ENCODE peak calls at places on chromosomes 5 and 9, in eight cellular contexts. G is MCF 10A; C is WERI-Rb-1; U is fibroblast of lung; D is CD8-positive, alpha-beta T cell; J is tibial artery; Y is neural progenitor cell; L is dorsolateral prefrontal cortex. T is an unnamed sample.

GRCh38 chr5:600551-601541 is 11.3 kb upstream of the CEP72 start:
- DNase-seq in G (no peak), C (peak), U (peak), D (no peak), J (no peak), Y (no peak), L (no peak), T (peak)

GRCh38 chr5:14364576-14365472 is 216.8 kb upstream of the OTULINL start:
- DNase-seq in G (peak), C (peak), U (no peak), D (no peak), J (no peak), Y (peak), L (no peak), T (no peak)

GRCh38 chr9:127185931-127186781 is 63.7 kb upstream of the ANGPTL2 start:
- DNase-seq in G (no peak), C (no peak), U (peak), D (no peak), J (peak), Y (peak), L (peak), T (peak)

GRCh38 chr9:120366646-120367019 is 213.3 kb downstream of the CDK5RAP2 start:
- DNase-seq in G (peak), C (no peak), U (peak), D (no peak), J (no peak), Y (peak), L (no peak), T (no peak)

GRCh38 chr9:95762322-95762721 is 113.2 kb upstream of the ERCC6L2 start:
- DNase-seq in G (no peak), C (no peak), U (no peak), D (no peak), J (no peak), Y (no peak), L (no peak), T (no peak)

GRCh38 chr5:132056610-132057497 is 3.6 kb upstream of the IL3 start:
- DNase-seq in G (no peak), C (peak), U (no peak), D (no peak), J (peak), Y (no peak), L (peak), T (peak)

GRCh38 chr9:135574943-135575342 is 13.4 kb downstream of the PAEP start:
- DNase-seq in G (no peak), C (no peak), U (no peak), D (no peak), J (no peak), Y (no peak), L (no peak), T (peak)

GRCh38 chr5:107431998-107432397 is 238.7 kb downstream of the EFNA5 start:
- DNase-seq in G (peak), C (no peak), U (peak), D (no peak), J (no peak), Y (no peak), L (no peak), T (no peak)

GRCh38 chr9:134641173-134641985 is at the start of gene COL5A1:
- DNase-seq in G (no peak), C (peak), U (peak), D (peak), J (peak), Y (peak), L (peak), T (peak)

GRCh38 chr5:435961-436640 is 6.9 kb upstream of the EXOC3 start:
- DNase-seq in G (peak), C (peak), U (peak), D (no peak), J (peak), Y (peak), L (peak), T (no peak)

GRCh38 chr9:98958271-98958989 is 14.7 kb downstream of the COL15A1 start:
- DNase-seq in G (no peak), C (no peak), U (peak), D (no peak), J (no peak), Y (no peak), L (no peak), T (no peak)

GRCh38 chr5:151094054-151094858 is 13.4 kb upstream of the TNIP1 start:
- DNase-seq in G (peak), C (no peak), U (no peak), D (peak), J (no peak), Y (no peak), L (no peak), T (no peak)

GRCh38 chr5:139543423-139543991 is 17.6 kb upstream of the UBE2D2 start:
- DNase-seq in G (no peak), C (no peak), U (peak), D (peak), J (peak), Y (peak), L (peak), T (no peak)

DNA sequence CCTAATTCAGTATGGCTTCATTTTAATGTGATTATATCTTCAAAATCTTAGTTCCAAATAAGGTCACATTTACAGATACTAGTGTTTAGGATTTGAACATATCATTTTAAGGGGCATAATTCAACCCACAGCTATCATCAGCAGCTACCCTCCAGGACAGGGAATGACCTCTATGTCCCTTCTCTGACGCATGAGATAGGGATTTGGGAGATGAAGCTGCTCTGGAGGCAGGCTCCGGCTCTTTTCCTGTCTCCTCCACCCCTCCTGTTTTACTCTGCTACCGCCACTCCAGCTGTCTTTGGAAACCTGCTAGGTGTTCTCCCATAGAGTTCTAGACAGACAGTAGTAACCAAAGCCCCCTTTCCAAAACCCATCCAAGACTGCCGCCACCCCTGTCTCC is 119.2 kb downstream of the CARTPT start:
- DNase-seq in G (no peak), C (no peak), U (no peak), D (no peak), J (no peak), Y (no peak), L (no peak), T (no peak)
- TF ChIP-seq CTCF in G (no peak), C (no peak), U (no peak), D (no peak), J (no peak), Y (no peak), L (no peak), T (no peak)

DNA sequence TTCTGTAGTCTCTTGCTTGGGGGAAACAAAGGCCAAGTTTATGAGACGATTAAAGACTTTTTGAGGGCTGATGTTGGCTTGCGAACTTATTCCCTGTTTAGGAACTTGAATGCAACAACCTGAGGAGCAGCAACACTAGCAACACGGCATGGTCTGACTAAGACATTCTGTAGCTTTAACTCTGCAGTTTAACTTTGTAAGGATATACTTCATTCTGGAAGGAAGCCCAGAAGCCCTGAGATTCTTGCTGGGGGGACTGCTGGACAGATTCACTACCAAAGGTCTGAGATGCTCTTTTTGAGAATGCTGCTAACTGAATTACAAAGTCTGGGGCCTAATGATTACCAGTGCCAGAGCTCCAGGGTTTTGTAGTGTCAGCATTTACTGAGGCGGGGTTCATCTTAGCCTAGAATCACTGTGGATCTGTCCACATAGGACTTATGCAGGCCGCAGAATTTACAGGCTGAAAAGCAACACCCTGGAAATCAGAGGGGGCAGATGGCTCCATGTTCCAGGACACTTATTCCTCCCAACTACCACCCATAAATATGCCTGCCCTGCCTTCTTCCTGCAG is 537.0 kb upstream of the CDH18 start:
- DNase-seq in G (no peak), C (no peak), U (no peak), D (no peak), J (no peak), Y (no peak), L (no peak), T (no peak)
- TF ChIP-seq CTCF in G (no peak), C (no peak), U (no peak), D (no peak), J (no peak), Y (no peak), L (no peak), T (no peak)

GRCh38 chr5:170273968-170274710 is 23.4 kb downstream of the LCP2 start:
- DNase-seq in G (peak), C (no peak), U (no peak), D (peak), J (no peak), Y (peak), L (no peak), T (no peak)
- TF ChIP-seq CTCF in G (peak), C (peak), U (no peak), D (peak), J (peak), Y (peak), L (no peak), T (peak)

GRCh38 chr5:73496984-73497457 is 1.2 kb upstream of the BTF3 start:
- DNase-seq in G (peak), C (no peak), U (peak), D (no peak), J (no peak), Y (peak), L (no peak), T (no peak)
- TF ChIP-seq CTCF in G (peak), C (no peak), U (peak), D (no peak), J (no peak), Y (peak), L (no peak), T (peak)